ENCODE peak calls at places on chromosomes 2 and 18, in seven cellular contexts. One of them, this sample, is unnamed.

GRCh38 chr18:62751977-62752376 is 36.6 kb downstream of the PHLPP1 start:
- DNase-seq in epithelial cell of prostate: no peak
- DNase-seq in kidney glomerular epithelial cell: no peak
- DNase-seq in GM12865: no peak
- DNase-seq in sciatic nerve: no peak
- DNase-seq in CD4-positive, alpha-beta T cell: no peak
- DNase-seq in iris pigment epithelial cell: no peak
- DNase-seq in this sample: no peak

GRCh38 chr18:68519341-68519740 is 195.6 kb downstream of the TMX3 start:
- DNase-seq in epithelial cell of prostate: no peak
- DNase-seq in kidney glomerular epithelial cell: peak; percentile 10
- DNase-seq in GM12865: no peak
- DNase-seq in sciatic nerve: no peak
- DNase-seq in CD4-positive, alpha-beta T cell: no peak
- DNase-seq in iris pigment epithelial cell: no peak
- DNase-seq in this sample: no peak

GRCh38 chr18:45755936-45756335 is 32.0 kb downstream of the SLC14A1 start:
- DNase-seq in epithelial cell of prostate: no peak
- DNase-seq in kidney glomerular epithelial cell: peak; percentile 57
- DNase-seq in GM12865: no peak
- DNase-seq in sciatic nerve: peak; percentile 60
- DNase-seq in CD4-positive, alpha-beta T cell: no peak
- DNase-seq in iris pigment epithelial cell: peak; percentile 84
- DNase-seq in this sample: no peak

GRCh38 chr18:35117951-35118411 is 76.8 kb downstream of the MAPRE2 start:
- DNase-seq in epithelial cell of prostate: no peak
- DNase-seq in kidney glomerular epithelial cell: no peak
- DNase-seq in GM12865: no peak
- DNase-seq in sciatic nerve: no peak
- DNase-seq in CD4-positive, alpha-beta T cell: no peak
- DNase-seq in iris pigment epithelial cell: peak; percentile 51
- DNase-seq in this sample: no peak

GRCh38 chr2:158403237-158403636 is 53.3 kb downstream of the CCDC148 start:
- DNase-seq in epithelial cell of prostate: peak; percentile 10
- DNase-seq in kidney glomerular epithelial cell: no peak
- DNase-seq in GM12865: no peak
- DNase-seq in sciatic nerve: no peak
- DNase-seq in CD4-positive, alpha-beta T cell: no peak
- DNase-seq in iris pigment epithelial cell: peak; percentile 13
- DNase-seq in this sample: no peak

GRCh38 chr2:12824771-12825363 is 108.1 kb downstream of the TRIB2 start:
- DNase-seq in epithelial cell of prostate: no peak
- DNase-seq in kidney glomerular epithelial cell: no peak
- DNase-seq in GM12865: no peak
- DNase-seq in sciatic nerve: peak; percentile 72
- DNase-seq in CD4-positive, alpha-beta T cell: no peak
- DNase-seq in iris pigment epithelial cell: no peak
- DNase-seq in this sample: no peak

GRCh38 chr2:222733470-222733845 is 62.0 kb downstream of the MOGAT1 start:
- DNase-seq in epithelial cell of prostate: no peak
- DNase-seq in kidney glomerular epithelial cell: no peak
- DNase-seq in GM12865: no peak
- DNase-seq in sciatic nerve: no peak
- DNase-seq in CD4-positive, alpha-beta T cell: no peak
- DNase-seq in iris pigment epithelial cell: no peak
- DNase-seq in this sample: no peak

GRCh38 chr2:232568161-232568560 is 17.7 kb downstream of the EIF4E2 start:
- DNase-seq in epithelial cell of prostate: no peak
- DNase-seq in kidney glomerular epithelial cell: peak; percentile 7
- DNase-seq in GM12865: no peak
- DNase-seq in sciatic nerve: no peak
- DNase-seq in CD4-positive, alpha-beta T cell: no peak
- DNase-seq in iris pigment epithelial cell: peak; percentile 69
- DNase-seq in this sample: no peak

GRCh38 chr2:157471078-157471477 is 27.2 kb upstream of the CYTIP start:
- DNase-seq in epithelial cell of prostate: no peak
- DNase-seq in kidney glomerular epithelial cell: no peak
- DNase-seq in GM12865: peak; percentile 77
- DNase-seq in sciatic nerve: no peak
- DNase-seq in CD4-positive, alpha-beta T cell: no peak
- DNase-seq in iris pigment epithelial cell: no peak
- DNase-seq in this sample: no peak

GRCh38 chr18:26453370-26454030 is 94.9 kb downstream of the KCTD1 start:
- DNase-seq in epithelial cell of prostate: no peak
- DNase-seq in kidney glomerular epithelial cell: peak; percentile 95
- DNase-seq in GM12865: no peak
- DNase-seq in sciatic nerve: no peak
- DNase-seq in CD4-positive, alpha-beta T cell: no peak
- DNase-seq in iris pigment epithelial cell: no peak
- DNase-seq in this sample: no peak

GRCh38 chr2:231058761-231059550 is 2.3 kb downstream of the PSMD1 start:
- DNase-seq in epithelial cell of prostate: no peak
- DNase-seq in kidney glomerular epithelial cell: no peak
- DNase-seq in GM12865: no peak
- DNase-seq in sciatic nerve: no peak
- DNase-seq in CD4-positive, alpha-beta T cell: no peak
- DNase-seq in iris pigment epithelial cell: peak; percentile 42
- DNase-seq in this sample: no peak

GRCh38 chr2:106359512-106359911 is 108.7 kb downstream of the RGPD3 start:
- DNase-seq in epithelial cell of prostate: no peak
- DNase-seq in kidney glomerular epithelial cell: no peak
- DNase-seq in GM12865: no peak
- DNase-seq in sciatic nerve: no peak
- DNase-seq in CD4-positive, alpha-beta T cell: no peak
- DNase-seq in iris pigment epithelial cell: no peak
- DNase-seq in this sample: no peak

GRCh38 chr2:111669928-111670695 is 213.9 kb downstream of the ANAPC1 start:
- DNase-seq in epithelial cell of prostate: no peak
- DNase-seq in kidney glomerular epithelial cell: no peak
- DNase-seq in GM12865: no peak
- DNase-seq in sciatic nerve: no peak
- DNase-seq in CD4-positive, alpha-beta T cell: no peak
- DNase-seq in iris pigment epithelial cell: no peak
- DNase-seq in this sample: no peak